ENCODE peak calls at places on chromosomes 11 and 22, in nine cellular contexts. One of them, this sample, is unnamed.

GRCh38 chr11:57335343-57336110 is at the start of gene SSRP1:
- DNase-seq in GM23248: peak; percentile 95
- DNase-seq in PC-9: peak; percentile 85
- DNase-seq in endothelial cell of umbilical vein: peak; percentile 77
- DNase-seq in PC-3: peak; percentile 92
- DNase-seq in GM23338: peak; percentile 93
- DNase-seq in neuronal stem cell: peak; percentile 73
- DNase-seq in mammary epithelial cell: peak; percentile 78
- DNase-seq in H9: peak; percentile 84
- DNase-seq in this sample: peak; percentile 87

GRCh38 chr11:110091995-110092576 is 1.1 kb upstream of the ZC3H12C start:
- DNase-seq in PC-3: peak; percentile 72
- DNase-seq in GM23338: peak; percentile 34
- DNase-seq in H9: no peak
- DNase-seq in PC-9: no peak
- DNase-seq in mammary epithelial cell: no peak
- DNase-seq in endothelial cell of umbilical vein: no peak
- DNase-seq in GM23248: peak; percentile 40
- DNase-seq in neuronal stem cell: no peak
- DNase-seq in this sample: no peak

GRCh38 chr11:60914620-60915249 is 777 bp downstream of the TMEM109 start:
- DNase-seq in PC-9: no peak
- DNase-seq in PC-3: peak; percentile 48
- DNase-seq in H9: peak; percentile 35
- DNase-seq in neuronal stem cell: no peak
- DNase-seq in mammary epithelial cell: peak; percentile 58
- DNase-seq in endothelial cell of umbilical vein: peak; percentile 66
- DNase-seq in GM23248: peak; percentile 68
- DNase-seq in GM23338: peak; percentile 36
- DNase-seq in this sample: peak; percentile 31

GRCh38 chr11:130979386-130979972 is 63.2 kb upstream of the SNX19 start:
- DNase-seq in endothelial cell of umbilical vein: peak; percentile 20
- DNase-seq in neuronal stem cell: no peak
- DNase-seq in GM23248: peak; percentile 76
- DNase-seq in GM23338: peak; percentile 82
- DNase-seq in H9: no peak
- DNase-seq in mammary epithelial cell: peak; percentile 36
- DNase-seq in PC-9: no peak
- DNase-seq in PC-3: peak; percentile 72
- DNase-seq in this sample: peak; percentile 64

GRCh38 chr11:72629266-72629665 is 45.0 kb downstream of the PDE2A start:
- DNase-seq in endothelial cell of umbilical vein: no peak
- DNase-seq in PC-9: peak; percentile 14
- DNase-seq in neuronal stem cell: no peak
- DNase-seq in mammary epithelial cell: no peak
- DNase-seq in H9: no peak
- DNase-seq in GM23338: no peak
- DNase-seq in GM23248: peak; percentile 25
- DNase-seq in PC-3: no peak
- DNase-seq in this sample: no peak

GRCh38 chr11:74681686-74682651 is 49.3 kb downstream of the CHRDL2 start:
- DNase-seq in neuronal stem cell: no peak
- DNase-seq in PC-3: peak; percentile 27
- DNase-seq in H9: peak; percentile 14
- DNase-seq in endothelial cell of umbilical vein: no peak
- DNase-seq in mammary epithelial cell: no peak
- DNase-seq in PC-9: no peak
- DNase-seq in GM23248: peak; percentile 41
- DNase-seq in GM23338: no peak
- DNase-seq in this sample: no peak

GRCh38 chr11:135027461-135027860 is 615.4 kb upstream of the B3GAT1 start:
- DNase-seq in GM23338: peak; percentile 89
- DNase-seq in neuronal stem cell: peak; percentile 65
- DNase-seq in PC-9: peak; percentile 14
- DNase-seq in endothelial cell of umbilical vein: peak; percentile 38
- DNase-seq in H9: peak; percentile 67
- DNase-seq in GM23248: peak; percentile 44
- DNase-seq in mammary epithelial cell: peak; percentile 8
- DNase-seq in PC-3: peak; percentile 50
- DNase-seq in this sample: peak; percentile 42

GRCh38 chr11:1072821-1073231 is 1.8 kb upstream of the MUC2 start:
- DNase-seq in GM23338: no peak
- DNase-seq in mammary epithelial cell: no peak
- DNase-seq in PC-3: no peak
- DNase-seq in neuronal stem cell: no peak
- DNase-seq in endothelial cell of umbilical vein: no peak
- DNase-seq in PC-9: no peak
- DNase-seq in H9: no peak
- DNase-seq in GM23248: no peak
- DNase-seq in this sample: no peak

GRCh38 chr11:126202646-126203359 is 8.6 kb downstream of the RPUSD4 start:
- DNase-seq in GM23248: no peak
- DNase-seq in endothelial cell of umbilical vein: no peak
- DNase-seq in mammary epithelial cell: no peak
- DNase-seq in PC-9: no peak
- DNase-seq in H9: no peak
- DNase-seq in PC-3: no peak
- DNase-seq in neuronal stem cell: no peak
- DNase-seq in GM23338: no peak
- DNase-seq in this sample: no peak

GRCh38 chr22:24189249-24190158 is 8.2 kb downstream of the SUSD2 start:
- DNase-seq in mammary epithelial cell: peak; percentile 60
- DNase-seq in GM23248: peak; percentile 80
- DNase-seq in GM23338: peak; percentile 90
- DNase-seq in endothelial cell of umbilical vein: peak; percentile 61
- DNase-seq in PC-3: peak; percentile 69
- DNase-seq in PC-9: peak; percentile 88
- DNase-seq in neuronal stem cell: peak; percentile 44
- DNase-seq in H9: peak; percentile 86
- DNase-seq in this sample: peak; percentile 60

GRCh38 chr22:35966314-35967045 is 62.1 kb downstream of the RBFOX2 start:
- DNase-seq in mammary epithelial cell: no peak
- DNase-seq in PC-3: peak; percentile 41
- DNase-seq in neuronal stem cell: no peak
- DNase-seq in endothelial cell of umbilical vein: no peak
- DNase-seq in GM23338: no peak
- DNase-seq in GM23248: peak; percentile 79
- DNase-seq in PC-9: no peak
- DNase-seq in H9: no peak
- DNase-seq in this sample: no peak

GRCh38 chr11:62601114-62601363 is 626 bp downstream of the MTA2 start:
- DNase-seq in H9: no peak
- DNase-seq in PC-9: no peak
- DNase-seq in GM23248: peak; percentile 55
- DNase-seq in GM23338: no peak
- DNase-seq in endothelial cell of umbilical vein: no peak
- DNase-seq in PC-3: peak; percentile 35
- DNase-seq in neuronal stem cell: no peak
- DNase-seq in mammary epithelial cell: no peak
- DNase-seq in this sample: no peak

GRCh38 chr22:44523981-44524759 is 26.1 kb upstream of the RTL6 start:
- DNase-seq in endothelial cell of umbilical vein: no peak
- DNase-seq in GM23338: no peak
- DNase-seq in PC-3: no peak
- DNase-seq in mammary epithelial cell: no peak
- DNase-seq in neuronal stem cell: no peak
- DNase-seq in PC-9: no peak
- DNase-seq in GM23248: peak; percentile 97
- DNase-seq in H9: peak; percentile 7
- DNase-seq in this sample: peak; percentile 94

GRCh38 chr22:37675930-37676571 is 615 bp downstream of the LGALS1 start:
- DNase-seq in GM23338: peak; percentile 26
- DNase-seq in endothelial cell of umbilical vein: peak; percentile 23
- DNase-seq in PC-9: peak; percentile 76
- DNase-seq in GM23248: peak; percentile 68
- DNase-seq in neuronal stem cell: no peak
- DNase-seq in mammary epithelial cell: no peak
- DNase-seq in H9: no peak
- DNase-seq in PC-3: peak; percentile 40
- DNase-seq in this sample: peak; percentile 25

GRCh38 chr11:117805048-117805447 is 8.0 kb upstream of the DSCAML1 start:
- DNase-seq in GM23248: peak; percentile 35
- DNase-seq in mammary epithelial cell: no peak
- DNase-seq in endothelial cell of umbilical vein: no peak
- DNase-seq in PC-3: no peak
- DNase-seq in GM23338: no peak
- DNase-seq in PC-9: no peak
- DNase-seq in H9: no peak
- DNase-seq in neuronal stem cell: no peak
- DNase-seq in this sample: no peak

GRCh38 chr22:41367039-41367679 is 14.6 kb upstream of the TEF start:
- DNase-seq in endothelial cell of umbilical vein: peak; percentile 96
- DNase-seq in GM23338: peak; percentile 58
- DNase-seq in GM23248: peak; percentile 93
- DNase-seq in H9: peak; percentile 79
- DNase-seq in PC-3: peak; percentile 71
- DNase-seq in PC-9: peak; percentile 98
- DNase-seq in mammary epithelial cell: peak; percentile 94
- DNase-seq in neuronal stem cell: no peak
- DNase-seq in this sample: peak; percentile 96

GRCh38 chr11:125505518-125505917 is 9.5 kb upstream of the FEZ1 start:
- DNase-seq in GM23338: no peak
- DNase-seq in PC-9: no peak
- DNase-seq in H9: no peak
- DNase-seq in PC-3: no peak
- DNase-seq in endothelial cell of umbilical vein: no peak
- DNase-seq in GM23248: no peak
- DNase-seq in neuronal stem cell: no peak
- DNase-seq in mammary epithelial cell: no peak
- DNase-seq in this sample: no peak

GRCh38 chr11:24400059-24400665 is 96.7 kb upstream of the LUZP2 start:
- DNase-seq in mammary epithelial cell: peak; percentile 53
- DNase-seq in PC-9: no peak
- DNase-seq in H9: no peak
- DNase-seq in endothelial cell of umbilical vein: no peak
- DNase-seq in neuronal stem cell: no peak
- DNase-seq in GM23338: no peak
- DNase-seq in GM23248: no peak
- DNase-seq in PC-3: no peak
- DNase-seq in this sample: no peak

GRCh38 chr11:2190670-2191471 is 19.3 kb upstream of the TH start:
- DNase-seq in H9: no peak
- DNase-seq in mammary epithelial cell: no peak
- DNase-seq in neuronal stem cell: peak; percentile 77
- DNase-seq in GM23248: no peak
- DNase-seq in GM23338: no peak
- DNase-seq in endothelial cell of umbilical vein: no peak
- DNase-seq in PC-9: no peak
- DNase-seq in PC-3: no peak
- DNase-seq in this sample: no peak

GRCh38 chr11:3969613-3970012 is 114.1 kb downstream of the STIM1 start:
- DNase-seq in endothelial cell of umbilical vein: no peak
- DNase-seq in mammary epithelial cell: no peak
- DNase-seq in GM23338: no peak
- DNase-seq in H9: no peak
- DNase-seq in neuronal stem cell: no peak
- DNase-seq in PC-9: no peak
- DNase-seq in PC-3: no peak
- DNase-seq in GM23248: no peak
- DNase-seq in this sample: no peak

GRCh38 chr11:116471608-116472007 is 301.2 kb downstream of the BUD13 start:
- DNase-seq in H9: no peak
- DNase-seq in GM23248: peak; percentile 21
- DNase-seq in mammary epithelial cell: peak; percentile 65
- DNase-seq in PC-3: no peak
- DNase-seq in GM23338: no peak
- DNase-seq in neuronal stem cell: no peak
- DNase-seq in PC-9: no peak
- DNase-seq in endothelial cell of umbilical vein: peak; percentile 96
- DNase-seq in this sample: peak; percentile 65
- H3K27ac ChIP-seq in H9: no peak overlapping the region
- H3K27ac ChIP-seq in GM23248: no peak overlapping the region
- H3K27ac ChIP-seq in mammary epithelial cell: peak overlapping the region; percentile 54
- H3K27ac ChIP-seq in PC-3: no peak overlapping the region
- H3K27ac ChIP-seq in GM23338: no peak overlapping the region
- H3K27ac ChIP-seq in neuronal stem cell: no peak overlapping the region
- H3K27ac ChIP-seq in PC-9: no peak overlapping the region
- H3K27ac ChIP-seq in endothelial cell of umbilical vein: peak overlapping the region; percentile 75
- H3K27ac ChIP-seq in this sample: no peak overlapping the region

DNA sequence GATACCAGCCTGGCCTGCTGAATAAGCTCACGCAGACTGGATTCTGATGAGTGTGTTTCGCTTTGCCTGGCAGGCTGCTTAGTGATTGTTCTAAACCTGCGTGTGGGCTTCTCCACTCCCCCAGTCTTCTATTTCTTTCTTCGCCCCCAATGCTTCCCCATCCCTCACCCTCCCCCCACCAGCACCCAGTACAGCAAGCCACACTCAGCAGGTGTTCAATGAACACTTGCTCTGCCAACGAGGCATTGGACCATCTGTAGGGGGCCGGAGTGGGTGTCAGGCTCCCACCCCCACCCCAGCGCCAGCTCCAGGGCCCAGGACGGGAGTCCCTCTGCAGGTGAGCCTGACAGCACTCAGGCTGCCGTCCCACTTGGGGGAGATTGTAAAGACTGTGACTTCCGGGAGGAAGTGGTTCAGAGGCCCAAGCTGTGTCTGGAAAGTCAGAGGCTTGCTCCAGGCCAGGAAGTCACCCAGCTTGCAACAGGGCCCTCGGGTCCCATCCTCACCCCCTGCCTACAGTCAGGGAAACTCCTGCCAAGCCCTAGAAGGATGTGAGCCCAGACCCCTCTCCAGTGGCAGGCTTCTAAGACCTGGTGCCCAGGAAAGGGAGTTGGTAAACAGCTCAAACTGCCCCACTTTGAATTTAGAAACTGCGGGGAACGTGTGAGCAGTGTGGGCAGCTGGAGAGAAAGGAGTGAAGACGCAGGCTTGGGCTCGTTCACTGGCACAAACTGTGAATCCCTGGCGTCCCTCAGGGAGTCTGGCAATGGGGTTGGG is 66.3 kb upstream of the PRDM11 start:
- DNase-seq in endothelial cell of umbilical vein: no peak
- DNase-seq in H9: no peak
- DNase-seq in GM23338: no peak
- DNase-seq in PC-9: no peak
- DNase-seq in neuronal stem cell: no peak
- DNase-seq in mammary epithelial cell: no peak
- DNase-seq in PC-3: no peak
- DNase-seq in GM23248: no peak
- DNase-seq in this sample: no peak
- H3K4me1 ChIP-seq in endothelial cell of umbilical vein: no peaks in the 10 kb centered on the region
- H3K4me1 ChIP-seq in H9: peaks cover 10% of the 10 kb centered on the region
- H3K4me1 ChIP-seq in GM23338: peaks cover 26% of the 10 kb centered on the region
- H3K4me1 ChIP-seq in PC-9: no peaks in the 10 kb centered on the region
- H3K4me1 ChIP-seq in neuronal stem cell: no peaks in the 10 kb centered on the region
- H3K4me1 ChIP-seq in mammary epithelial cell: no peaks in the 10 kb centered on the region
- H3K4me1 ChIP-seq in PC-3: no peaks in the 10 kb centered on the region
- H3K4me1 ChIP-seq in GM23248: peaks cover 5% of the 10 kb centered on the region
- H3K4me1 ChIP-seq in this sample: peaks cover 3% of the 10 kb centered on the region

GRCh38 chr11:120682026-120682649 is 170.6 kb downstream of the GRIK4 start:
- DNase-seq in PC-9: no peak
- DNase-seq in PC-3: no peak
- DNase-seq in mammary epithelial cell: no peak
- DNase-seq in neuronal stem cell: no peak
- DNase-seq in GM23338: peak; percentile 69
- DNase-seq in GM23248: no peak
- DNase-seq in endothelial cell of umbilical vein: no peak
- DNase-seq in H9: peak; percentile 83
- DNase-seq in this sample: no peak
- H2AFZ ChIP-seq in PC-9: no peak overlapping the region
- H2AFZ ChIP-seq in PC-3: no peak overlapping the region
- H2AFZ ChIP-seq in mammary epithelial cell: no peak overlapping the region
- H2AFZ ChIP-seq in neuronal stem cell: peak overlapping the region; percentile 79
- H2AFZ ChIP-seq in GM23338: no peak overlapping the region
- H2AFZ ChIP-seq in GM23248: no peak overlapping the region
- H2AFZ ChIP-seq in endothelial cell of umbilical vein: no peak overlapping the region
- H2AFZ ChIP-seq in H9: no peak overlapping the region
- H2AFZ ChIP-seq in this sample: no peak overlapping the region

GRCh38 chr11:9613830-9614762 is 40.6 kb downstream of the WEE1 start:
- DNase-seq in mammary epithelial cell: peak; percentile 85
- DNase-seq in GM23248: peak; percentile 91
- DNase-seq in GM23338: peak; percentile 79
- DNase-seq in H9: peak; percentile 81
- DNase-seq in PC-9: peak; percentile 92
- DNase-seq in PC-3: peak; percentile 81
- DNase-seq in neuronal stem cell: peak; percentile 73
- DNase-seq in endothelial cell of umbilical vein: peak; percentile 88
- DNase-seq in this sample: peak; percentile 73
- H3K27ac ChIP-seq in mammary epithelial cell: peak overlapping the region; percentile 91
- H3K27ac ChIP-seq in GM23248: peak overlapping the region; percentile 97
- H3K27ac ChIP-seq in GM23338: peak overlapping the region; percentile 93
- H3K27ac ChIP-seq in H9: peak overlapping the region; percentile 9
- H3K27ac ChIP-seq in PC-9: peak overlapping the region; percentile 96
- H3K27ac ChIP-seq in PC-3: peak overlapping the region; percentile 86
- H3K27ac ChIP-seq in neuronal stem cell: peak overlapping the region; percentile 67
- H3K27ac ChIP-seq in endothelial cell of umbilical vein: peak overlapping the region; percentile 100
- H3K27ac ChIP-seq in this sample: peak overlapping the region; percentile 100

This sample was measured in fibroblast of lung.